ENCODE peak calls at places on chromosomes 5 and 9, in four cellular contexts. One of them, this sample, is unnamed.

GRCh38 chr5:149264432-149265069 is 7.1 kb upstream of the AFAP1L1 start:
- DNase-seq in HL-60: no peak
- DNase-seq in pancreas: peak
- DNase-seq in left ventricle myocardium inferior: no peak
- DNase-seq in this sample: no peak

GRCh38 chr5:178346607-178347334 is 114.2 kb upstream of the PHYKPL start:
- DNase-seq in HL-60: no peak
- DNase-seq in pancreas: no peak
- DNase-seq in left ventricle myocardium inferior: no peak
- DNase-seq in this sample: peak

GRCh38 chr9:1709347-1709746 is 305.8 kb upstream of the SMARCA2 start:
- DNase-seq in left ventricle myocardium inferior: no peak
- DNase-seq in pancreas: no peak
- DNase-seq in HL-60: no peak
- DNase-seq in this sample: no peak

GRCh38 chr5:102600964-102601363 is 102.2 kb upstream of the SLCO6A1 start:
- DNase-seq in left ventricle myocardium inferior: no peak
- DNase-seq in HL-60: no peak
- DNase-seq in pancreas: no peak
- DNase-seq in this sample: no peak

GRCh38 chr5:127757576-127757975 is 54.4 kb downstream of the CCDC192 start:
- DNase-seq in left ventricle myocardium inferior: no peak
- DNase-seq in pancreas: peak
- DNase-seq in HL-60: peak
- DNase-seq in this sample: no peak

GRCh38 chr9:81037889-81038288 is 651.5 kb downstream of the TLE1 start:
- DNase-seq in pancreas: no peak
- DNase-seq in left ventricle myocardium inferior: no peak
- DNase-seq in HL-60: no peak
- DNase-seq in this sample: no peak

GRCh38 chr9:104322581-104322980 is 181.5 kb upstream of the OR13F1 start:
- DNase-seq in HL-60: no peak
- DNase-seq in left ventricle myocardium inferior: no peak
- DNase-seq in pancreas: no peak
- DNase-seq in this sample: no peak

GRCh38 chr5:89864941-89865340 is 544.6 kb downstream of the CETN3 start:
- DNase-seq in pancreas: no peak
- DNase-seq in left ventricle myocardium inferior: no peak
- DNase-seq in HL-60: no peak
- DNase-seq in this sample: no peak

GRCh38 chr5:177396807-177397206 is 3.7 kb downstream of the PFN3 start:
- DNase-seq in pancreas: no peak
- DNase-seq in HL-60: no peak
- DNase-seq in left ventricle myocardium inferior: no peak
- DNase-seq in this sample: no peak

GRCh38 chr5:131974622-131974955 is 29.1 kb upstream of the MEIKIN start:
- DNase-seq in HL-60: no peak
- DNase-seq in left ventricle myocardium inferior: no peak
- DNase-seq in pancreas: no peak
- DNase-seq in this sample: no peak

GRCh38 chr5:98772415-98773213 is 849 bp upstream of the RGMB start:
- DNase-seq in left ventricle myocardium inferior: peak
- DNase-seq in pancreas: peak
- DNase-seq in HL-60: no peak
- DNase-seq in this sample: peak

GRCh38 chr9:114098660-114099522 is at the start of gene KIF12:
- DNase-seq in left ventricle myocardium inferior: no peak
- DNase-seq in HL-60: no peak
- DNase-seq in pancreas: peak
- DNase-seq in this sample: no peak

GRCh38 chr5:72235725-72236124 is 84.3 kb downstream of the MRPS27 start:
- DNase-seq in left ventricle myocardium inferior: no peak
- DNase-seq in HL-60: no peak
- DNase-seq in pancreas: no peak
- DNase-seq in this sample: no peak

GRCh38 chr9:98217255-98217654 is 24.8 kb upstream of the CORO2A start:
- DNase-seq in HL-60: no peak
- DNase-seq in pancreas: no peak
- DNase-seq in left ventricle myocardium inferior: no peak
- DNase-seq in this sample: no peak

GRCh38 chr9:98215266-98215665 is 22.8 kb upstream of the CORO2A start:
- DNase-seq in HL-60: no peak
- DNase-seq in left ventricle myocardium inferior: no peak
- DNase-seq in pancreas: no peak
- DNase-seq in this sample: no peak

GRCh38 chr9:98216391-98216790 is 24.0 kb upstream of the CORO2A start:
- DNase-seq in HL-60: no peak
- DNase-seq in pancreas: no peak
- DNase-seq in left ventricle myocardium inferior: no peak
- DNase-seq in this sample: no peak

GRCh38 chr9:98215821-98216220 is 23.4 kb upstream of the CORO2A start:
- DNase-seq in left ventricle myocardium inferior: no peak
- DNase-seq in pancreas: no peak
- DNase-seq in HL-60: no peak
- DNase-seq in this sample: no peak

DNA sequence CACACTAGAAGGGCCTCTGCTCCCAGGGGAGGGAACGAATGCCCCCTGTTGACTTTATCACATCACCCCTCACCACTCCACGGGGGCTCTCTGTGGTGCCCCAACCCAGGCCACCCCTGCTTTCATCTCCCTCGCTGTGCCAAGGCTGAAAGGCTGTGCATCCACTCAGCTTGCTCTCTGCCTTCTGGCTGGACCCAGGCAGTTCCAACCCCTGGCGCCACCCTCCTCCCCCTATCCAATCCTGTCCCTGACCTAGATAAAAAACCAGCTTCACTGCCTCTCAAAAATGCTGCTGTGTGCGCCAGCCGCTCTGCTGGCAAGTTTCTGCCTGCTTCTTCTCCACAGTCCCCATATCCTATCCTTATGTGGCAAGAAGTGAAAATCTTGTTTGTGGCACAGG is 22.4 kb upstream of the CORO2A start:
- DNase-seq in pancreas: no peak
- DNase-seq in HL-60: no peak
- DNase-seq in left ventricle myocardium inferior: no peak
- DNase-seq in this sample: no peak
- H3K27ac ChIP-seq in pancreas: no peak
- H3K27ac ChIP-seq in HL-60: no peak
- H3K27ac ChIP-seq in left ventricle myocardium inferior: no peak
- H3K27ac ChIP-seq in this sample: no peak

GRCh38 chr5:6475626-6476312 is 27.1 kb downstream of the UBE2QL1 start:
- DNase-seq in pancreas: peak
- DNase-seq in left ventricle myocardium inferior: no peak
- DNase-seq in HL-60: no peak
- DNase-seq in this sample: no peak
- H3K27ac ChIP-seq in pancreas: no peak
- H3K27ac ChIP-seq in left ventricle myocardium inferior: no peak
- H3K27ac ChIP-seq in HL-60: no peak
- H3K27ac ChIP-seq in this sample: no peak

DNA sequence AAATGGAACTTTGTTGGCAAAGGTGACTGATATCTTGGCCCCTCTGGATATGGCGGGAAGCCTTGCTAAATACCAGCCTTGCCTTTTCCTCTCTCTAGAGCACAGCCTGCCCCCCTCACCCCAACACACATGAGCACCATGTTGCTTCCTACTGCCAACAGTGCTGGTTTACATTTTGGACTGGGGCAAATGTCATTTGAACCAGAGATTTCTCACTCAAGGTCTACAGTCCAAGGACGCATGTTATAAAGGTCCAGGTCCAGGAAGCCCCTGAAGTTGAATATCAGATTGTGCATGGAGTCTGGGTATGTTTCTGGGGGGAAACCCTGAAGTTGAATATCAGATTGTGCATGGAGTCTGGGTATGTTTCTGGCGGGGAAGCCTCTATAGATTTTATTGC is 19.9 kb downstream of the NEURL1B start:
- DNase-seq in left ventricle myocardium inferior: no peak
- DNase-seq in pancreas: no peak
- DNase-seq in HL-60: no peak
- DNase-seq in this sample: no peak
- H3K27ac ChIP-seq in left ventricle myocardium inferior: peak
- H3K27ac ChIP-seq in pancreas: peak
- H3K27ac ChIP-seq in HL-60: no peak
- H3K27ac ChIP-seq in this sample: peak

GRCh38 chr9:129497064-129497836 is 123.7 kb downstream of the C9orf50 start:
- DNase-seq in left ventricle myocardium inferior: peak
- DNase-seq in HL-60: no peak
- DNase-seq in pancreas: peak
- DNase-seq in this sample: no peak

GRCh38 chr9:129496187-129497063 is 124.5 kb downstream of the C9orf50 start:
- DNase-seq in HL-60: peak
- DNase-seq in pancreas: peak
- DNase-seq in left ventricle myocardium inferior: peak
- DNase-seq in this sample: peak

GRCh38 chr9:129497837-129498450 is 123.0 kb downstream of the C9orf50 start:
- DNase-seq in HL-60: no peak
- DNase-seq in left ventricle myocardium inferior: no peak
- DNase-seq in pancreas: peak
- DNase-seq in this sample: no peak

GRCh38 chr9:129500166-129500862 is 120.6 kb downstream of the C9orf50 start:
- DNase-seq in left ventricle myocardium inferior: no peak
- DNase-seq in pancreas: peak
- DNase-seq in HL-60: no peak
- DNase-seq in this sample: no peak

DNA sequence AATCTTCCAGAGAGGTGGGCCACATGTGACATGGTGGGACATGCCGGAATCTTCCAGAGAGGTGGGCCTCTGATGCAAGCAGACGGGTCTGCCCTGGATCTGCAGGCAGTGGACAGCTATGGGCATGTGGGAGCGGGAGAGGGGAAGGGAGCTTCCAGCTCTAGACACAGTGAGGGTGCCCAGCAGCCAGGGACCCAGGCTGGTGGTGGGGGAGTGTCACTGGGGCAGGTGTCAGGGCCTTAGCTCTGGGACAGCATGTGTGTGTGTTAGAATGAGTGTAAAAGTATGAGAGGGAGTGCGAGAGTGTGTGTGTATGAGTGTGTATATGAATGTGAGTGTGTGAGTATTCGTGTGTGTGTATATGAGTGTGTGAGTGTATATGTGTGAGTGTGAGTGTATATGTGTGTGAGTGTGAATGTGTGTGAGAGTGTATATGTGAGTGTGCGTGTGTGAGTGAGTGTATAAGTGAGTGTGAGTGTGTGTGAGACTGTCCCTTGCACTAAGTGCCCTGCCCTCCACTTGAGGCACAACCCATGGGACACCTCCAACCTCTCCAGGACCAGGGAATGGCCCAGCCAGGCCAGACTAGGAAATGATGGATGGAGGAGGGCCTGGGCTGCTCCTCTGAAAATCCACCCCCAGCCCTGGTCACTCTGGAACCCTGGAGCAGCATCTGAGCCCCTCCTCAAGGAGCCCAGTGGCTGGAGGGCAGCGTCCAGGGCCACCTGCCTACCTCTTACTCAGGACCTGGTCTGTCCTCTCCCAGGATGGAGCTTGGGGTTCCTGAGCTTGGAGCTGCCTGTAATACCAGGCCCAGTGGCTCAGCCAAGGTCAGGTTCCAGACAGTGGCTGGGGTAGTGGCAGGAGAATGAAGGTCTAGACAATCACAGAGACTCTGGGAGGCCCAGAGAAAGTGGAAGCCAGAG is 122.2 kb downstream of the C9orf50 start:
- DNase-seq in HL-60: no peak
- DNase-seq in left ventricle myocardium inferior: no peak
- DNase-seq in pancreas: peak
- DNase-seq in this sample: no peak
- H3K27ac ChIP-seq in HL-60: no peak
- H3K27ac ChIP-seq in left ventricle myocardium inferior: peak
- H3K27ac ChIP-seq in pancreas: peak
- H3K27ac ChIP-seq in this sample: peak

DNA sequence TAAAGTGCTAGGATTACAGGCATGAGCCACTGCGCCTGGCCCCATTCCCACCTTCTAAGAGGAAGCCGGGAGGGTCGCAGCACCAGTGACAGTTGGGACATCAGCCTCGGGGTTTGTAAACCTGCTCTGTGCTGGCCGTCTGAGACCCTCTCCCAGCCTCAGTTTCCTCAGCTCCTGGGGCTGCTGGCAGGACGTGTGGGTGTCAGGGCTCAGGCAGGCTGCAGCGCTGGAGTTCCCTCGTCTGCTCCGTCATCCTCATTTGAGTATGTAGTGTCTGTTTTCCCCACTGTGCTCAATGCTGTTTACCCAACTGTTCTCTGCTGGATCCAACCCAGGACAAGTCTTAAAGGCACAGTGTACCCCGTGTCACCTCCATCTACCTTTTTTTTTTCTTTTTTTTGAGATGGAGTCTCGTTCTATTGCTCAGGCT is 2.0 kb upstream of the NINJ1 start:
- DNase-seq in pancreas: no peak
- DNase-seq in HL-60: no peak
- DNase-seq in left ventricle myocardium inferior: no peak
- DNase-seq in this sample: no peak
- H3K27ac ChIP-seq in pancreas: no peak
- H3K27ac ChIP-seq in HL-60: no peak
- H3K27ac ChIP-seq in left ventricle myocardium inferior: peak
- H3K27ac ChIP-seq in this sample: peak

GRCh38 chr5:38638656-38639055 is 82.2 kb upstream of the LIFR start:
- DNase-seq in left ventricle myocardium inferior: no peak
- DNase-seq in pancreas: no peak
- DNase-seq in HL-60: no peak
- DNase-seq in this sample: no peak
- H3K27ac ChIP-seq in left ventricle myocardium inferior: no peak
- H3K27ac ChIP-seq in pancreas: no peak
- H3K27ac ChIP-seq in HL-60: no peak
- H3K27ac ChIP-seq in this sample: no peak